ENCODE peak calls at places on chromosome 9, in ten cellular contexts. H is adipocyte; P is CMK; I is stimulated activated CD8-positive, alpha-beta memory T cell treated with anti-CD3 and anti-CD28 coated beads, Interleukin-4, amount 100 ng/mL, for 1 hour; Z is astrocyte of the cerebellum; S is GM23338; B is NCI-H2029; O is neural progenitor cell; A is esophagus squamous epithelium; N is GM18507. J is an unnamed sample.

GRCh38 chr9:131853434-131853833 is 113.6 kb upstream of the RAPGEF1 start:
- DNase-seq in H (no peak), P (no peak), I (no peak), Z (no peak), S (no peak), B (no peak), O (no peak), A (no peak), N (no peak), J (no peak)

GRCh38 chr9:134127616-134128015 is 8.3 kb upstream of the WDR5 start:
- DNase-seq in H (no peak), P (no peak), I (no peak), Z (no peak), S (no peak), B (no peak), O (no peak), A (no peak), N (no peak), J (peak)

GRCh38 chr9:15374825-15375224 is 47.9 kb upstream of the SNAPC3 start:
- DNase-seq in H (no peak), P (no peak), I (no peak), Z (no peak), S (peak), B (no peak), O (no peak), A (no peak), N (no peak), J (no peak)

GRCh38 chr9:27888661-27889295 is 315.5 kb upstream of the C9orf72 start:
- DNase-seq in H (no peak), P (no peak), I (no peak), Z (no peak), S (peak), B (no peak), O (no peak), A (no peak), N (no peak), J (peak)

GRCh38 chr9:117405950-117406705 is 8.7 kb downstream of the ASTN2 start:
- DNase-seq in H (no peak), P (no peak), I (no peak), Z (no peak), S (peak), B (no peak), O (peak), A (no peak), N (no peak), J (no peak)

GRCh38 chr9:121725008-121725795 is 73.8 kb downstream of the DAB2IP start:
- DNase-seq in H (peak), P (no peak), I (no peak), Z (peak), S (no peak), B (peak), O (no peak), A (no peak), N (no peak), J (no peak)

GRCh38 chr9:98333703-98334582 is 78.5 kb upstream of the TBC1D2 start:
- DNase-seq in H (no peak), P (no peak), I (no peak), Z (peak), S (no peak), B (no peak), O (no peak), A (no peak), N (no peak), J (no peak)

GRCh38 chr9:70510157-70510770 is 95.8 kb upstream of the KLF9 start:
- DNase-seq in H (peak), P (no peak), I (no peak), Z (no peak), S (peak), B (no peak), O (peak), A (no peak), N (no peak), J (no peak)

GRCh38 chr9:120610975-120611689 is 31.2 kb upstream of the CDK5RAP2 start:
- DNase-seq in H (no peak), P (peak), I (no peak), Z (no peak), S (peak), B (no peak), O (no peak), A (no peak), N (no peak), J (no peak)

GRCh38 chr9:112338561-112338960 is 5.1 kb upstream of the PTBP3 start:
- DNase-seq in H (peak), P (no peak), I (no peak), Z (no peak), S (no peak), B (no peak), O (no peak), A (no peak), N (no peak), J (no peak)

GRCh38 chr9:126160067-126160853 is 166.4 kb upstream of the MVB12B start:
- DNase-seq in H (no peak), P (no peak), I (no peak), Z (no peak), S (no peak), B (no peak), O (no peak), A (no peak), N (no peak), J (no peak)

GRCh38 chr9:21543187-21543586 is 61.1 kb upstream of the IFNE start:
- DNase-seq in H (no peak), P (no peak), I (no peak), Z (no peak), S (peak), B (no peak), O (no peak), A (no peak), N (no peak), J (no peak)

GRCh38 chr9:127968717-127969383 is 11.9 kb downstream of the EEIG1 start:
- DNase-seq in H (peak), P (no peak), I (no peak), Z (peak), S (no peak), B (peak), O (no peak), A (no peak), N (no peak), J (no peak)

GRCh38 chr9:128098017-128098935 is 29.3 kb downstream of the PTGES2 start:
- DNase-seq in H (peak), P (no peak), I (peak), Z (peak), S (peak), B (peak), O (peak), A (peak), N (no peak), J (peak)

GRCh38 chr9:122213589-122214413 is 15.0 kb downstream of the LHX6 start:
- DNase-seq in H (no peak), P (peak), I (peak), Z (no peak), S (peak), B (peak), O (peak), A (no peak), N (peak), J (no peak)

GRCh38 chr9:73980754-73981153 is 516.4 kb upstream of the RORB start:
- DNase-seq in H (no peak), P (no peak), I (no peak), Z (no peak), S (no peak), B (no peak), O (no peak), A (no peak), N (no peak), J (no peak)

J was measured in CD14-positive monocyte.